ENCODE peak calls at places on chromosomes 12 and 14, in nine cellular contexts. K is upper lobe of left lung, Y is AG09319, D is lower lobe of right lung, R is glutamatergic neuron, Q is psoas muscle, S is Calu3, C is cardiac muscle cell, Z is A673. W is an unnamed sample.

GRCh38 chr12:58914457-58914856 is 5.8 kb downstream of the LRIG3 start:
- DNase-seq in K (no peak), Y (no peak), D (no peak), R (no peak), Q (no peak), S (no peak), C (no peak), Z (no peak), W (no peak)

GRCh38 chr12:3962661-3963483 is 89.7 kb upstream of the PARP11 start:
- DNase-seq in K (no peak), Y (no peak), D (peak; percentile 53), R (no peak), Q (no peak), S (no peak), C (peak; percentile 4), Z (no peak), W (no peak)

GRCh38 chr12:121388421-121388981 is 11.4 kb upstream of the RNF34 start:
- DNase-seq in K (no peak), Y (no peak), D (no peak), R (no peak), Q (no peak), S (peak; percentile 53), C (peak; percentile 60), Z (no peak), W (no peak)

GRCh38 chr12:54018608-54018984 is 9.6 kb upstream of the HOXC6 start:
- DNase-seq in K (no peak), Y (no peak), D (no peak), R (no peak), Q (peak; percentile 70), S (no peak), C (no peak), Z (peak; percentile 80), W (no peak)

GRCh38 chr12:8648598-8649205 is 13.9 kb downstream of the MFAP5 start:
- DNase-seq in K (no peak), Y (no peak), D (no peak), R (no peak), Q (no peak), S (no peak), C (no peak), Z (no peak), W (peak; percentile 95)

GRCh38 chr14:69693145-69693544 is 73.8 kb upstream of the SRSF5 start:
- DNase-seq in K (no peak), Y (no peak), D (no peak), R (peak; percentile 86), Q (no peak), S (no peak), C (peak; percentile 61), Z (no peak), W (no peak)

GRCh38 chr14:99643343-99643742 is 1.6 kb upstream of the HHIPL1 start:
- DNase-seq in K (no peak), Y (no peak), D (no peak), R (no peak), Q (no peak), S (no peak), C (no peak), Z (no peak), W (no peak)

GRCh38 chr12:97572220-97572619 is 109.6 kb downstream of the RMST start:
- DNase-seq in K (no peak), Y (no peak), D (no peak), R (no peak), Q (no peak), S (no peak), C (no peak), Z (no peak), W (no peak)

GRCh38 chr12:130872179-130873096 is 572 bp downstream of the RAN start:
- DNase-seq in K (peak; percentile 93), Y (no peak), D (peak; percentile 61), R (peak; percentile 50), Q (peak; percentile 50), S (peak; percentile 63), C (peak; percentile 33), Z (peak; percentile 54), W (no peak)

GRCh38 chr14:103508521-103508920 is 14.1 kb downstream of the CKB start:
- DNase-seq in K (no peak), Y (no peak), D (no peak), R (no peak), Q (no peak), S (no peak), C (no peak), Z (no peak), W (no peak)

GRCh38 chr12:43884683-43885410 is 49.0 kb downstream of the TMEM117 start:
- DNase-seq in K (no peak), Y (no peak), D (no peak), R (no peak), Q (no peak), S (no peak), C (no peak), Z (no peak), W (no peak)

GRCh38 chr14:104940526-104941150 is 16.0 kb downstream of the PLD4 start:
- DNase-seq in K (no peak), Y (no peak), D (no peak), R (peak; percentile 2), Q (no peak), S (no peak), C (peak; percentile 11), Z (no peak), W (no peak)

GRCh38 chr12:58009355-58009754 is 68.0 kb downstream of the ATP23 start:
- DNase-seq in K (no peak), Y (peak; percentile 34), D (no peak), R (no peak), Q (no peak), S (no peak), C (no peak), Z (no peak), W (no peak)

GRCh38 chr14:42335918-42336317 is 729.2 kb downstream of the LRFN5 start:
- DNase-seq in K (no peak), Y (no peak), D (no peak), R (no peak), Q (no peak), S (no peak), C (no peak), Z (no peak), W (no peak)

GRCh38 chr12:31238764-31239387 is 87.1 kb downstream of the SINHCAF start:
- DNase-seq in K (no peak), Y (no peak), D (no peak), R (peak; percentile 81), Q (peak; percentile 44), S (peak; percentile 81), C (peak; percentile 76), Z (peak; percentile 75), W (peak; percentile 27)

GRCh38 chr12:28578833-28579252 is 388.6 kb downstream of the CCDC91 start:
- DNase-seq in K (no peak), Y (no peak), D (no peak), R (no peak), Q (no peak), S (no peak), C (peak; percentile 30), Z (no peak), W (no peak)

GRCh38 chr12:24425601-24425970 is 476.1 kb upstream of the SOX5 start:
- DNase-seq in K (no peak), Y (no peak), D (no peak), R (no peak), Q (no peak), S (no peak), C (no peak), Z (no peak), W (no peak)

GRCh38 chr12:102144221-102144620 is 24.2 kb downstream of the PARPBP start:
- DNase-seq in K (no peak), Y (peak; percentile 48), D (no peak), R (no peak), Q (no peak), S (no peak), C (no peak), Z (no peak), W (no peak)

GRCh38 chr12:3303410-3304136 is 187.4 kb upstream of the PRMT8 start:
- DNase-seq in K (no peak), Y (no peak), D (no peak), R (peak; percentile 65), Q (no peak), S (no peak), C (no peak), Z (no peak), W (no peak)

GRCh38 chr12:93563807-93564538 is 8.5 kb upstream of the SOCS2 start:
- DNase-seq in K (no peak), Y (no peak), D (no peak), R (no peak), Q (no peak), S (peak; percentile 66), C (peak; percentile 47), Z (peak; percentile 60), W (no peak)
- TF ChIP-seq CTCF in K (no peak), Y (peak; percentile 45), D (no peak), R (no peak), Q (no peak), S (no peak), C (peak; percentile 40), Z (peak; percentile 59), W (peak; percentile 51)

GRCh38 chr12:111424793-111425251 is 19.1 kb downstream of the SH2B3 start:
- DNase-seq in K (no peak), Y (no peak), D (no peak), R (no peak), Q (no peak), S (no peak), C (no peak), Z (no peak), W (no peak)
- TF ChIP-seq CTCF in K (no peak), Y (no peak), D (no peak), R (no peak), Q (no peak), S (peak; percentile 38), C (peak; percentile 3), Z (peak; percentile 20), W (peak; percentile 17)

DNA sequence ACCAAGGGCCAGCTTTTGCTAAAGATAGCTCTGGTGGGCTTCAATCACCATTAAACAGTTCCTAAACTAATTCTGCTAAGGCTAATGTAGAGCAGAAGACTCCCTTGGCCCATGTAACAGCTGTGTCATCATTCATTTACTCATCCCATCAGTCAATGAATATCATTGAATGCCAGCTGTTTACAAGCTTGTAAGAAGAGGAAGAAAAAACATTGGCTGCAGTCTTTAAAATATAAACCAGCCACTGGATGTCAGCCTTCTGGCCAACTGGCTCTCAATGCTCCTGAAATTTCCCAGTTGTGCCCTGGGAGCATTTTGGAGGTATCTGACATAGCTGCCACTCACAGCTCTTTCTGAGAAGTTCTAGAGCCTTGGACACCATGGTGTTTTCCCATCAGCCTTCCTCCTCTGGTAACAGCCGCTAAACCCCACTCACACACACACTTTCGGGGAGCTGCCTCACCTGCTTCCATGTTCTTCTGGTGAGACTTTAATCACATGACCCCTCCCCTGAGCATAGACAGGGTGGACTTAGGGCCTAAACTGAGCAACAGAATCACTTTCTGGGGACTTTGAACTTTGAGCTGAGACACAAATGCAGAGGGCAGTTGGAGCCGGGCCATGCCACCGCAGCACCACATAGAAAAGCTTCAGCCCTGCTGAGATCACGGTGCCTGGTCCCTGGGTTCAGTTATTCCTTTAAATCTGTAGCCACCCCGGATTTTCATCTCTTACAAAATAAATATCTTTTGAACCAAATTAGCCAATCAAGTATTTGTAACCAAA is 18.2 kb upstream of the MAP3K9 start:
- DNase-seq in K (no peak), Y (no peak), D (no peak), R (no peak), Q (no peak), S (no peak), C (no peak), Z (peak; percentile 46), W (no peak)
- TF ChIP-seq CTCF in K (no peak), Y (no peak), D (no peak), R (no peak), Q (no peak), S (no peak), C (no peak), Z (peak; percentile 26), W (no peak)

DNA sequence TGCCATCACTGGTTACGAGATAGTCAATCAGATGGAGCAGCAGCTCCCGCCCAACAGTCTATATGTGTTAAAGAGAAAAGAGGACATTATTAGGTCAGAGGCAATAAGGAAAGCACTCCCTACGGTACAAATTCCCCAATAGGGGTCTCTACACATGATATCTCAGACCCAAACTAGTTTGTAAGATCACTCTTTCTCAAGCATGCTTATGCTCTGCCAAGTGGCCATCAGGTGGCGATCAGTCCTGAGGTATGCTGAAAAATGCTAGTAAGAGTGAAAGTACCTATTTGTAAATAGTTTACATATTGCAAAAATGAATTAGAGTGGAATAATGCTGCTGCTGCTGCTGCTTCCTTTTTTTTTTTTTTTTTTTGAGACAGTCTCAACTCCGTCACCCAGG is 61.1 kb downstream of the CPM start:
- DNase-seq in K (no peak), Y (no peak), D (no peak), R (no peak), Q (no peak), S (peak; percentile 30), C (peak; percentile 47), Z (peak; percentile 40), W (peak; percentile 8)
- TF ChIP-seq CTCF in K (no peak), Y (peak; percentile 6), D (peak; percentile 11), R (no peak), Q (no peak), S (peak; percentile 35), C (peak; percentile 34), Z (peak; percentile 53), W (peak; percentile 58)